ENCODE peak calls at places on chromosomes 4 and X, in ten cellular contexts. H is SJSA1; R is CD8-positive, alpha-beta memory T cell; K is BJ; X is IMR-90; J is PC-9; D is aorta; T is kidney; O is right lobe of liver; E is pancreas. U is an unnamed sample.

GRCh38 chr4:35252071-35252470 is 992.2 kb downstream of the ARAP2 start:
- DNase-seq in R (no peak), D (no peak), O (no peak), X (no peak), H (no peak), T (no peak), K (no peak), J (no peak), E (no peak), U (no peak)

GRCh38 chrX:27966955-27967354 is 14.3 kb downstream of the DCAF8L1 start:
- DNase-seq in H (no peak), T (no peak), K (no peak), E (peak; percentile 7), O (no peak), J (no peak), R (no peak), X (peak; percentile 60), D (no peak), U (no peak)

GRCh38 chr4:174490356-174490969 is 31.8 kb downstream of the HPGD start:
- DNase-seq in E (no peak), X (peak; percentile 0), O (no peak), K (peak; percentile 4), J (no peak), D (no peak), R (no peak), T (no peak), H (no peak), U (no peak)

GRCh38 chrX:119488749-119489148 is 20.5 kb downstream of the SLC25A5 start:
- DNase-seq in R (peak; percentile 21), J (peak; percentile 41), O (peak; percentile 62), T (no peak), E (peak; percentile 39), D (peak; percentile 76), K (no peak), H (peak; percentile 51), X (peak; percentile 51), U (no peak)

GRCh38 chr4:145618210-145618911 is 824 bp upstream of the MMAA start:
- DNase-seq in H (no peak), K (no peak), R (no peak), D (no peak), E (no peak), O (no peak), T (peak; percentile 67), J (no peak), X (no peak), U (no peak)

GRCh38 chr4:127734976-127735375 is 4.8 kb downstream of the SLC25A31 start:
- DNase-seq in K (no peak), J (no peak), T (no peak), E (no peak), X (no peak), D (no peak), O (no peak), H (no peak), R (no peak), U (no peak)

GRCh38 chr4:74319506-74319905 is 11.2 kb downstream of the EPGN start:
- DNase-seq in E (no peak), T (no peak), D (no peak), H (no peak), K (no peak), X (peak; percentile 34), O (no peak), J (no peak), R (no peak), U (no peak)

GRCh38 chrX:150438165-150438564 is 75.0 kb downstream of the MAMLD1 start:
- DNase-seq in O (no peak), T (no peak), D (no peak), J (no peak), X (peak; percentile 45), R (no peak), H (no peak), K (no peak), E (no peak), U (no peak)

GRCh38 chr4:25633541-25633940 is 22.1 kb upstream of the SLC34A2 start:
- DNase-seq in E (no peak), T (no peak), K (no peak), O (no peak), D (no peak), H (no peak), J (no peak), R (no peak), X (no peak), U (no peak)

GRCh38 chr4:140653718-140654515 is 85.2 kb upstream of the UCP1 start:
- DNase-seq in R (no peak), D (no peak), H (no peak), K (no peak), O (no peak), E (no peak), J (no peak), T (no peak), X (peak; percentile 49), U (no peak)

GRCh38 chr4:152278505-152279301 is 257.2 kb downstream of the FBXW7 start:
- DNase-seq in T (peak; percentile 92), E (no peak), D (no peak), O (no peak), H (no peak), X (no peak), J (no peak), K (no peak), R (no peak), U (no peak)

GRCh38 chrX:102765794-102766193 is 45.3 kb downstream of the GPRASP3 start:
- DNase-seq in K (peak; percentile 19), X (peak; percentile 68), J (no peak), R (no peak), T (no peak), E (no peak), H (no peak), O (no peak), D (no peak), U (no peak)

GRCh38 chrX:28670074-28670473 is 82.8 kb downstream of the IL1RAPL1 start:
- DNase-seq in H (no peak), R (no peak), K (no peak), X (no peak), E (no peak), T (no peak), D (no peak), O (no peak), J (no peak), U (no peak)

GRCh38 chr4:77179512-77179911 is 22.5 kb downstream of the CCNG2 start:
- DNase-seq in T (no peak), X (no peak), R (no peak), H (no peak), O (no peak), J (no peak), D (no peak), K (no peak), E (no peak), U (no peak)

GRCh38 chrX:134013528-134013927 is 28.1 kb upstream of the GPC3 start:
- DNase-seq in E (no peak), H (no peak), D (no peak), K (no peak), T (no peak), X (no peak), J (no peak), O (no peak), R (no peak), U (no peak)
- H3K4me3 ChIP-seq in E (no peak overlapping the region), H (no peak overlapping the region), D (no peak overlapping the region), K (no peak overlapping the region), T (no peak overlapping the region), X (no peak overlapping the region), J (no peak overlapping the region), O (no peak overlapping the region), R (no peak overlapping the region), U (no peak overlapping the region)

DNA sequence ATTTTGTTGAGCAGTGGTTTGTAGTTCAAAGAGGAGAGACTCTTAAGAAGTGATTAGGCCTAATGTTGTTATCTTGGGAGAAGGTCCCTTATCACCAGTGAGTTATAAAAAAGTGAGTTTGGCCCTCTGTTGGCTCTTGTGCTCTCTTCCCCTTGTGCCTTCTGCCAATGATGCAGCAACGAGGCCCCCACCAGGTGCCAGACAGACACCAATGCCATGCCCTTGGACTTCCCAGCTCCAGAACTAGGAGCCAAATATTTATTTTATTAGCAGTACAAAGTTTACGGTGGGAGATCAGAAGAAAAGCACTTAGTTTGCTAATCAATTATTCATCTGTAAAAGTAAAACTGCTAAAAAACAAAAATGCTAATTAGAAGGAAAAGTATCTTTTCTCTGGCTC is 22.7 kb upstream of the NAAA start:
- DNase-seq in H (no peak), X (no peak), E (no peak), O (no peak), R (no peak), T (no peak), K (no peak), D (no peak), J (no peak), U (no peak)
- H3K36me3 ChIP-seq in H (peaks cover 95% of the 10 kb centered on the region), X (peaks cover 44% of the 10 kb centered on the region), E (peaks cover 26% of the 10 kb centered on the region), O (peaks cover 47% of the 10 kb centered on the region), R (peaks cover 57% of the 10 kb centered on the region), T (peaks cover 55% of the 10 kb centered on the region), K (peaks cover 9% of the 10 kb centered on the region), D (peaks cover 7% of the 10 kb centered on the region), J (peaks cover 12% of the 10 kb centered on the region), U (peaks cover 98% of the 10 kb centered on the region)

DNA sequence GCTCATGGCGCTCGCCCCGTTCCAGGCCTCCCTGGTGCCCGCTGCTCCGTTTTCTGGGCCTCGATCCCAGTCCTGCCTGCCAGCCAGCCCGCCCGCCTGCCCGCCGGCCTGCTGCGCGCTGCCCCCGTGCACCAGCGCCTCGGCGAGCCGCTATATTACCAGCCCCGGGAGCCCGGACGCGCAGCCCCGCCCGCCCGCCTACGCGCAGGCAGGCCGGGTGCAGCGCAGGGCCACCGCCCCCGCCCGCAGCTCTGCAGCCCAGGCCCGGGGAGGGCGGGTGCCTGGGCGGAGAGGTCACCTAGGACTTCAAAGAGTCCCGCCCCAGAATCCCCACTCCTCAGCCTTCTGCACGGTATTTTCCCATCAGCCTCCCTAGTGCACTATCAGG is at the start of gene MAOB:
- DNase-seq in D (peak; percentile 83), H (no peak), E (no peak), J (no peak), T (peak; percentile 79), R (no peak), K (no peak), O (peak; percentile 80), X (no peak), U (peak; percentile 61)
- H3K4me3 ChIP-seq in D (peak within 1 kb of the TSS; percentile 39), H (no peak within 1 kb of the TSS), E (no peak within 1 kb of the TSS), J (no peak within 1 kb of the TSS), T (peak within 1 kb of the TSS; percentile 58), R (no peak within 1 kb of the TSS), K (no peak within 1 kb of the TSS), O (peak within 1 kb of the TSS; percentile 61), X (no peak within 1 kb of the TSS), U (peak within 1 kb of the TSS; percentile 69)

GRCh38 chr4:122894802-122895201 is 27.6 kb downstream of the NUDT6 start:
- DNase-seq in D (no peak), X (no peak), O (no peak), T (no peak), H (no peak), E (no peak), K (no peak), J (no peak), R (no peak), U (no peak)

GRCh38 chr4:122896270-122896669 is 26.1 kb downstream of the NUDT6 start:
- DNase-seq in X (no peak), E (no peak), H (no peak), D (no peak), J (no peak), T (no peak), R (no peak), K (no peak), O (no peak), U (no peak)

GRCh38 chr4:122898370-122899150 is 23.8 kb downstream of the NUDT6 start:
- DNase-seq in H (peak; percentile 68), R (no peak), D (no peak), E (no peak), O (no peak), J (peak; percentile 92), X (peak; percentile 92), K (peak; percentile 70), T (no peak), U (no peak)

GRCh38 chr4:122899682-122900081 is 22.7 kb downstream of the NUDT6 start:
- DNase-seq in J (no peak), D (no peak), R (no peak), O (no peak), X (no peak), E (no peak), H (no peak), K (no peak), T (no peak), U (no peak)

GRCh38 chr4:122895336-122895995 is 26.9 kb downstream of the NUDT6 start:
- DNase-seq in T (no peak), R (no peak), K (no peak), X (no peak), J (no peak), O (no peak), H (no peak), D (no peak), E (no peak), U (no peak)
- H3K36me3 ChIP-seq in T (peaks cover 5% of the 10 kb centered on the region), R (no peaks in the 10 kb centered on the region), K (peaks cover 6% of the 10 kb centered on the region), X (peaks cover 11% of the 10 kb centered on the region), J (no peaks in the 10 kb centered on the region), O (no peaks in the 10 kb centered on the region), H (peaks cover 43% of the 10 kb centered on the region), D (no peaks in the 10 kb centered on the region), E (no peaks in the 10 kb centered on the region), U (peaks cover 30% of the 10 kb centered on the region)

U was measured in left ventricle myocardium inferior.